ENCODE peak calls at places on chromosomes 4 and X, in four cellular contexts. A is retinal pigment epithelial cell; J is activated CD8-positive, alpha-beta T cell treated with anti-CD3 and anti-CD28 coated beads for 36 hours; C is WTC11. R is an unnamed sample.

GRCh38 chrX:30930143-30930542 is 41.1 kb upstream of the TAB3 start:
- DNase-seq in A (no peak), J (no peak), C (no peak), R (no peak)

GRCh38 chrX:135345328-135345645 is 36.0 kb downstream of the ETDC start:
- DNase-seq in A (no peak), J (no peak), C (no peak), R (peak; percentile 40)

GRCh38 chr4:4271912-4272311 is 18.0 kb downstream of the LYAR start:
- DNase-seq in A (no peak), J (no peak), C (no peak), R (no peak)

GRCh38 chr4:54937501-54937900 is 187.9 kb downstream of the KDR start:
- DNase-seq in A (no peak), J (no peak), C (no peak), R (no peak)

GRCh38 chr4:63670735-63671134 is 738.5 kb downstream of the TECRL start:
- DNase-seq in A (no peak), J (no peak), C (no peak), R (no peak)

GRCh38 chr4:156102411-156102810 is 148.7 kb upstream of the CTSO start:
- DNase-seq in A (no peak), J (no peak), C (no peak), R (no peak)

GRCh38 chrX:48487362-48487785 is 11.4 kb downstream of the FTSJ1 start:
- DNase-seq in A (peak; percentile 82), J (no peak), C (no peak), R (no peak)

GRCh38 chr4:98745372-98745771 is 87.0 kb upstream of the TSPAN5 start:
- DNase-seq in A (no peak), J (peak; percentile 8), C (peak; percentile 18), R (peak; percentile 49)

GRCh38 chrX:153614818-153615217 is 15.9 kb upstream of the CCNQ start:
- DNase-seq in A (no peak), J (no peak), C (no peak), R (no peak)

GRCh38 chr4:153532227-153532626 is 66.1 kb downstream of the TMEM131L start:
- DNase-seq in A (no peak), J (no peak), C (no peak), R (no peak)

GRCh38 chr4:57102050-57102564 is 8.1 kb downstream of the IGFBP7 start:
- DNase-seq in A (peak; percentile 82), J (no peak), C (no peak), R (no peak)

GRCh38 chrX:67480789-67481188 is 63.0 kb upstream of the AR start:
- DNase-seq in A (no peak), J (no peak), C (no peak), R (no peak)

GRCh38 chr4:172709376-172709775 is 459.2 kb upstream of the GALNT7 start:
- DNase-seq in A (no peak), J (no peak), C (peak; percentile 19), R (no peak)

GRCh38 chr4:168604496-168605373 is 107.9 kb downstream of the PALLD start:
- DNase-seq in A (peak; percentile 97), J (no peak), C (no peak), R (no peak)

GRCh38 chrX:50721771-50722521 is 92.0 kb downstream of the SHROOM4 start:
- DNase-seq in A (no peak), J (no peak), C (peak; percentile 28), R (no peak)

GRCh38 chr4:30720021-30720655 is at the start of gene PCDH7:
- DNase-seq in A (peak; percentile 60), J (peak; percentile 37), C (peak; percentile 67), R (peak; percentile 19)

GRCh38 chrX:153973127-153974002 is 811 bp downstream of the TMEM187 start:
- DNase-seq in A (no peak), J (no peak), C (no peak), R (no peak)

GRCh38 chrX:129726307-129727111 is 12.3 kb upstream of the XPNPEP2 start:
- DNase-seq in A (peak; percentile 7), J (peak; percentile 45), C (peak; percentile 79), R (peak; percentile 79)

GRCh38 chrX:70508296-70508911 is 63.8 kb downstream of the DLG3 start:
- DNase-seq in A (no peak), J (peak; percentile 56), C (no peak), R (no peak)

GRCh38 chrX:136310411-136310810 is 9.6 kb downstream of the ADGRG4 start:
- DNase-seq in A (peak; percentile 23), J (no peak), C (no peak), R (no peak)

GRCh38 chr4:6885953-6886557 is 23.6 kb upstream of the TBC1D14 start:
- DNase-seq in A (peak; percentile 62), J (peak; percentile 48), C (no peak), R (no peak)

GRCh38 chrX:39472161-39472560 is 625.6 kb downstream of the BCOR start:
- DNase-seq in A (no peak), J (no peak), C (no peak), R (no peak)

GRCh38 chr4:150722908-150723362 is 141.0 kb downstream of the MAB21L2 start:
- DNase-seq in A (peak; percentile 3), J (no peak), C (no peak), R (peak; percentile 94)
- TF ChIP-seq CTCF in A (peak; percentile 21), J (no peak), C (no peak), R (peak; percentile 49)

GRCh38 chr4:8015512-8015911 is 75.9 kb upstream of the AFAP1 start:
- DNase-seq in A (no peak), J (no peak), C (no peak), R (no peak)
- TF ChIP-seq CTCF in A (peak; percentile 52), J (peak; percentile 32), C (no peak), R (no peak)

GRCh38 chr4:95363579-95363965 is 185.2 kb downstream of the UNC5C start:
- DNase-seq in A (no peak), J (no peak), C (no peak), R (no peak)

GRCh38 chr4:95362066-95362465 is 186.7 kb downstream of the UNC5C start:
- DNase-seq in A (no peak), J (no peak), C (no peak), R (no peak)

GRCh38 chr4:95361696-95361965 is 187.1 kb downstream of the UNC5C start:
- DNase-seq in A (no peak), J (no peak), C (no peak), R (no peak)

GRCh38 chr4:95363966-95364365 is 184.8 kb downstream of the UNC5C start:
- DNase-seq in A (peak; percentile 28), J (no peak), C (no peak), R (no peak)

DNA sequence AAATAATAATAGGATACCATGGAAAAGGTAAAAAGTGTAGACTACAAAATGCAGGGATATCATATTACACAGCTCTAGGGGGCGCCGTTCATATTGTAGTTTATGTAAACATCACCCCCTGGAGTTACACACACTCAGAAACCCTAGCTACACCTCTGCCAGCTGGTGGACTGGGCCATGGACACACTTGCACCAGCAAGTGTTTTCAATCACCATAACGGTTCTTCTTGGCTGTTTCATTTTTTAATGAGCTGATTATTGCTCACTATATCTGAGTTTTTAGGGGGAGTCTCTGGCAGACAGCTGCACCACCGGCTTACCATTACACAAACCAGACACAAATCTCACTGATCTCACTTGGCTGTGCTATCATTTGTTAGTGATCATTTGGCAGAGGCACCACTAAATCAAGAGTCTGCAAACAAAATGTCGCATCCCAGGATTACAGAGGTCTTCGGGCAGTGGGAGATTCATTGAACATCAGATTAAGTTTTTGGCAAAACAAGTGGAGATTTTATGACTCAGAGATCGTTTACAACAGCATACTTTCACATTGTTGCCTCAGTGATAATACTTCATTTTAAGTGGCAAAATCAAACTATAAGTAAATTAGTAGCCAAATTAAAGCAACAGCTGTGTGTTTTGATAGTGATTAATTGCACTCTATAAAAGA is 185.7 kb downstream of the UNC5C start:
- DNase-seq in A (no peak), J (peak; percentile 37), C (peak; percentile 39), R (no peak)
- TF ChIP-seq CTCF in A (peak; percentile 27), J (no peak), C (no peak), R (no peak)

DNA sequence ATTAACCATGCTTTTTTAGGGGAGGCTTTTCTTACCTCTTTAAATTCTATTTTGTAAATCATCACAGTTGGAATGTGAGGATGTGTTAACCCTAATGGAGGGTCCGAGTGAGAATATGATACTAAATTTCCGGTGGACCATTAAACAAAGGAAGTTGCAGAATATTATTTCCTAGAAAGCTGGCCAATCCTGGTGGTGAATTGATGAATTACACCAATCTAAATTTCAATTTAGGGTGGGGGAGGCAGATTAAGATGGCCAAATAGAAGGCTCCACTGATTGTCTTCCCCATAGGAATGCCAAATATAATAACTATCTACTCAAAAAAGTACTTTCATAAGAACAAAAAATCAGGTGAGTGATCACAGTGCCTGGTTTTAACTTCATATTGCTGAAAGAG is 1045.6 kb downstream of the GLUD2 start:
- DNase-seq in A (no peak), J (no peak), C (no peak), R (no peak)
- TF ChIP-seq CTCF in A (peak; percentile 16), J (no peak), C (peak; percentile 13), R (no peak)

GRCh38 chr4:188403272-188403671 is 264.0 kb downstream of the TRIML1 start:
- DNase-seq in A (no peak), J (no peak), C (peak; percentile 41), R (no peak)
- TF ChIP-seq CTCF in A (no peak), J (no peak), C (no peak), R (no peak)

GRCh38 chr4:2462218-2462991 is 6.5 kb upstream of the RNF4 start:
- DNase-seq in A (no peak), J (peak; percentile 68), C (peak; percentile 72), R (peak; percentile 65)
- TF ChIP-seq CTCF in A (peak; percentile 36), J (peak; percentile 68), C (no peak), R (no peak)

GRCh38 chrX:108199691-108200090 is 108.1 kb downstream of the ATG4A start:
- DNase-seq in A (no peak), J (peak; percentile 24), C (peak; percentile 18), R (no peak)
- TF ChIP-seq CTCF in A (peak; percentile 62), J (peak; percentile 39), C (peak; percentile 40), R (no peak)